ENCODE peak calls at places on chromosomes 3 and 15, in five cellular contexts. One of them, this sample, is unnamed.

GRCh38 chr15:101267320-101268104 is 9.8 kb downstream of the SELENOS start:
- DNase-seq in dermis microvascular lymphatic vessel endothelial cell: no peak
- DNase-seq in psoas muscle: peak
- DNase-seq in AG08395: peak
- DNase-seq in amniotic stem cell: no peak
- DNase-seq in this sample: no peak

GRCh38 chr15:79172801-79173460 is 82.4 kb upstream of the RASGRF1 start:
- DNase-seq in amniotic stem cell: no peak
- DNase-seq in AG08395: no peak
- DNase-seq in psoas muscle: no peak
- DNase-seq in dermis microvascular lymphatic vessel endothelial cell: no peak
- DNase-seq in this sample: no peak

GRCh38 chr15:101439920-101440319 is 49.6 kb downstream of the PCSK6 start:
- DNase-seq in dermis microvascular lymphatic vessel endothelial cell: no peak
- DNase-seq in psoas muscle: no peak
- DNase-seq in AG08395: peak
- DNase-seq in amniotic stem cell: no peak
- DNase-seq in this sample: no peak

GRCh38 chr15:63870403-63871209 is 36.9 kb upstream of the HERC1 start:
- DNase-seq in dermis microvascular lymphatic vessel endothelial cell: peak
- DNase-seq in psoas muscle: peak
- DNase-seq in amniotic stem cell: peak
- DNase-seq in AG08395: peak
- DNase-seq in this sample: peak

GRCh38 chr15:43527802-43528541 is 10.6 kb downstream of the MAP1A start:
- DNase-seq in amniotic stem cell: no peak
- DNase-seq in AG08395: no peak
- DNase-seq in dermis microvascular lymphatic vessel endothelial cell: no peak
- DNase-seq in psoas muscle: no peak
- DNase-seq in this sample: no peak

GRCh38 chr3:197542741-197543454 is 12.9 kb downstream of the BDH1 start:
- DNase-seq in amniotic stem cell: no peak
- DNase-seq in AG08395: no peak
- DNase-seq in psoas muscle: peak
- DNase-seq in dermis microvascular lymphatic vessel endothelial cell: no peak
- DNase-seq in this sample: no peak

GRCh38 chr3:99901200-99901926 is 83.7 kb downstream of the CMSS1 start:
- DNase-seq in dermis microvascular lymphatic vessel endothelial cell: peak
- DNase-seq in AG08395: peak
- DNase-seq in amniotic stem cell: no peak
- DNase-seq in psoas muscle: no peak
- DNase-seq in this sample: peak

GRCh38 chr3:32420138-32420981 is 28.7 kb downstream of the CMTM7 start:
- DNase-seq in psoas muscle: no peak
- DNase-seq in AG08395: no peak
- DNase-seq in dermis microvascular lymphatic vessel endothelial cell: no peak
- DNase-seq in amniotic stem cell: no peak
- DNase-seq in this sample: peak

GRCh38 chr3:186923241-186923640 is 7.1 kb upstream of the ST6GAL1 start:
- DNase-seq in AG08395: no peak
- DNase-seq in amniotic stem cell: no peak
- DNase-seq in dermis microvascular lymphatic vessel endothelial cell: no peak
- DNase-seq in psoas muscle: no peak
- DNase-seq in this sample: no peak

GRCh38 chr3:28924744-28925360 is 356.0 kb upstream of the RBMS3 start:
- DNase-seq in dermis microvascular lymphatic vessel endothelial cell: no peak
- DNase-seq in amniotic stem cell: no peak
- DNase-seq in psoas muscle: no peak
- DNase-seq in AG08395: peak
- DNase-seq in this sample: no peak

GRCh38 chr3:43405888-43406636 is 119.7 kb downstream of the SNRK start:
- DNase-seq in dermis microvascular lymphatic vessel endothelial cell: no peak
- DNase-seq in AG08395: no peak
- DNase-seq in amniotic stem cell: no peak
- DNase-seq in psoas muscle: peak
- DNase-seq in this sample: no peak

GRCh38 chr15:75811616-75812015 is 31.6 kb upstream of the UBE2Q2 start:
- DNase-seq in dermis microvascular lymphatic vessel endothelial cell: no peak
- DNase-seq in amniotic stem cell: no peak
- DNase-seq in AG08395: peak
- DNase-seq in psoas muscle: no peak
- DNase-seq in this sample: no peak

GRCh38 chr3:20478407-20478806 is 292.4 kb upstream of the SGO1 start:
- DNase-seq in AG08395: no peak
- DNase-seq in psoas muscle: no peak
- DNase-seq in dermis microvascular lymphatic vessel endothelial cell: no peak
- DNase-seq in amniotic stem cell: no peak
- DNase-seq in this sample: peak

GRCh38 chr3:155192957-155193746 is 100.3 kb downstream of the STRIT1 start:
- DNase-seq in amniotic stem cell: no peak
- DNase-seq in AG08395: no peak
- DNase-seq in dermis microvascular lymphatic vessel endothelial cell: no peak
- DNase-seq in psoas muscle: no peak
- DNase-seq in this sample: no peak

GRCh38 chr3:160210799-160211221 is 14.4 kb upstream of the C3orf80 start:
- DNase-seq in amniotic stem cell: no peak
- DNase-seq in dermis microvascular lymphatic vessel endothelial cell: no peak
- DNase-seq in psoas muscle: no peak
- DNase-seq in AG08395: peak
- DNase-seq in this sample: peak

GRCh38 chr3:51942603-51943450 is 664 bp downstream of the PARP3 start:
- DNase-seq in amniotic stem cell: no peak
- DNase-seq in AG08395: peak
- DNase-seq in dermis microvascular lymphatic vessel endothelial cell: no peak
- DNase-seq in psoas muscle: peak
- DNase-seq in this sample: peak

GRCh38 chr3:17678116-17678741 is 64.2 kb downstream of the TBC1D5 start:
- DNase-seq in amniotic stem cell: peak
- DNase-seq in psoas muscle: no peak
- DNase-seq in AG08395: peak
- DNase-seq in dermis microvascular lymphatic vessel endothelial cell: no peak
- DNase-seq in this sample: no peak

GRCh38 chr15:71804695-71805470 is 5.5 kb upstream of the NR2E3 start:
- DNase-seq in AG08395: no peak
- DNase-seq in psoas muscle: no peak
- DNase-seq in dermis microvascular lymphatic vessel endothelial cell: no peak
- DNase-seq in amniotic stem cell: no peak
- DNase-seq in this sample: no peak

GRCh38 chr3:134658555-134658954 is 7.7 kb upstream of the KY start:
- DNase-seq in AG08395: no peak
- DNase-seq in psoas muscle: no peak
- DNase-seq in dermis microvascular lymphatic vessel endothelial cell: no peak
- DNase-seq in amniotic stem cell: no peak
- DNase-seq in this sample: no peak

GRCh38 chr3:183208260-183208659 is 44.8 kb upstream of the B3GNT5 start:
- DNase-seq in psoas muscle: no peak
- DNase-seq in AG08395: no peak
- DNase-seq in dermis microvascular lymphatic vessel endothelial cell: no peak
- DNase-seq in amniotic stem cell: no peak
- DNase-seq in this sample: no peak

GRCh38 chr3:185702564-185703225 is 116.6 kb downstream of the SENP2 start:
- DNase-seq in psoas muscle: no peak
- DNase-seq in AG08395: no peak
- DNase-seq in dermis microvascular lymphatic vessel endothelial cell: peak
- DNase-seq in amniotic stem cell: no peak
- DNase-seq in this sample: peak

GRCh38 chr3:55728461-55729100 is 241.5 kb upstream of the WNT5A start:
- DNase-seq in AG08395: no peak
- DNase-seq in amniotic stem cell: no peak
- DNase-seq in dermis microvascular lymphatic vessel endothelial cell: no peak
- DNase-seq in psoas muscle: no peak
- DNase-seq in this sample: no peak

GRCh38 chr3:18575573-18575972 is 150.4 kb upstream of the SATB1 start:
- DNase-seq in amniotic stem cell: no peak
- DNase-seq in psoas muscle: no peak
- DNase-seq in dermis microvascular lymphatic vessel endothelial cell: no peak
- DNase-seq in AG08395: no peak
- DNase-seq in this sample: no peak

This sample was measured in endothelial cell of umbilical vein.